ENCODE peak calls at places on chromosome 1, in four cellular contexts. A is tibial artery, Z is HCT116, O is heart right ventricle. Y is an unnamed sample.

GRCh38 chr1:1539310-1540014 is 962 bp downstream of the TMEM240 start:
- DNase-seq in A (no peak), Z (no peak), O (no peak), Y (no peak)

GRCh38 chr1:25020851-25021585 is 90.9 kb upstream of the RUNX3 start:
- DNase-seq in A (no peak), Z (no peak), O (no peak), Y (no peak)

GRCh38 chr1:33170351-33171274 is 11.2 kb downstream of the TRIM62 start:
- DNase-seq in A (peak; percentile 49), Z (no peak), O (peak; percentile 83), Y (no peak)

GRCh38 chr1:77031101-77031662 is 163.9 kb downstream of the ST6GALNAC5 start:
- DNase-seq in A (no peak), Z (no peak), O (no peak), Y (no peak)

GRCh38 chr1:214833357-214833756 is 230.4 kb downstream of the CENPF start:
- DNase-seq in A (no peak), Z (no peak), O (no peak), Y (no peak)

GRCh38 chr1:113987259-113987658 is 8.0 kb downstream of the OLFML3 start:
- DNase-seq in A (no peak), Z (no peak), O (no peak), Y (no peak)

GRCh38 chr1:11640944-11641343 is 13.3 kb downstream of the FBXO2 start:
- DNase-seq in A (no peak), Z (no peak), O (no peak), Y (no peak)

GRCh38 chr1:69263982-69264381 is 303.7 kb upstream of the LRRC7 start:
- DNase-seq in A (peak; percentile 68), Z (no peak), O (peak; percentile 34), Y (no peak)

GRCh38 chr1:172588296-172589291 is 55.6 kb downstream of the SUCO start:
- DNase-seq in A (no peak), Z (peak; percentile 64), O (no peak), Y (peak; percentile 90)

GRCh38 chr1:40855513-40855912 is 6.7 kb downstream of the CITED4 start:
- DNase-seq in A (no peak), Z (no peak), O (no peak), Y (no peak)

DNA sequence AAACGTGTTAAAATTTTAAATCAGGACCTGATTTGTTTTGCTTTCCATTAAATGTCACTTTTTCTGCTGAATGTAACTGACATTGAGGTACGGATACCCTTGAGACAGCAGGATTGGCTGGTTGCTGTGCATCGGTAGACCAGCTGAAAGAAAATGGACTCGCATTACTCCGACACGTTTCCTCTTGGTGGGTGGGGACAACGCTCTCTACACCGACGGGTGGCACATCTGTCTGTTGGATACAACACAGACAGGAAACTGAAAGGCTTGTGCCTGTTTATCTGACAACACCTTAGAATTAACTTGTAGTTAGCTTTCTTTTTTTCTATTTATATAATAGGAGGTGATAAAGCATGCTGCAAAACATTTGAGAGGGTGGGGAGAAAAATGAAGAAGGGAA is 19.4 kb downstream of the PRPF38A start:
- DNase-seq in A (no peak), Z (no peak), O (peak; percentile 9), Y (no peak)
- H3K27ac ChIP-seq in A (no peak overlapping the region), Z (no peak overlapping the region), O (peak overlapping the region; percentile 2), Y (no peak overlapping the region)

GRCh38 chr1:196607940-196608339 is 300 bp downstream of the KCNT2 start:
- DNase-seq in A (no peak), Z (no peak), O (no peak), Y (no peak)

GRCh38 chr1:196611873-196612272 is 3.6 kb upstream of the KCNT2 start:
- DNase-seq in A (no peak), Z (no peak), O (no peak), Y (no peak)

GRCh38 chr1:196603651-196604050 is 4.6 kb downstream of the KCNT2 start:
- DNase-seq in A (no peak), Z (no peak), O (no peak), Y (no peak)

GRCh38 chr1:196609114-196609737 is 986 bp upstream of the KCNT2 start:
- DNase-seq in A (no peak), Z (no peak), O (no peak), Y (no peak)

GRCh38 chr1:196608401-196609113 is at the start of gene KCNT2:
- DNase-seq in A (peak; percentile 79), Z (no peak), O (peak; percentile 58), Y (peak; percentile 15)
- TF ChIP-seq CTCF in A (no peak), Z (no peak), O (no peak), Y (no peak)

GRCh38 chr1:205938682-205939081 is 4.6 kb downstream of the SLC26A9 start:
- DNase-seq in A (no peak), Z (no peak), O (no peak), Y (no peak)

GRCh38 chr1:205942631-205943159 is 561 bp downstream of the SLC26A9 start:
- DNase-seq in A (no peak), Z (no peak), O (no peak), Y (no peak)

GRCh38 chr1:205940710-205941109 is 2.5 kb downstream of the SLC26A9 start:
- DNase-seq in A (no peak), Z (no peak), O (no peak), Y (no peak)

GRCh38 chr1:205936846-205937707 is 6.2 kb downstream of the SLC26A9 start:
- DNase-seq in A (no peak), Z (no peak), O (no peak), Y (peak; percentile 29)

GRCh38 chr1:205939690-205940330 is 3.4 kb downstream of the SLC26A9 start:
- DNase-seq in A (no peak), Z (peak; percentile 31), O (no peak), Y (peak; percentile 22)
- H3K4me3 ChIP-seq in A (no peak overlapping the region), Z (no peak overlapping the region), O (no peak overlapping the region), Y (no peak overlapping the region)

DNA sequence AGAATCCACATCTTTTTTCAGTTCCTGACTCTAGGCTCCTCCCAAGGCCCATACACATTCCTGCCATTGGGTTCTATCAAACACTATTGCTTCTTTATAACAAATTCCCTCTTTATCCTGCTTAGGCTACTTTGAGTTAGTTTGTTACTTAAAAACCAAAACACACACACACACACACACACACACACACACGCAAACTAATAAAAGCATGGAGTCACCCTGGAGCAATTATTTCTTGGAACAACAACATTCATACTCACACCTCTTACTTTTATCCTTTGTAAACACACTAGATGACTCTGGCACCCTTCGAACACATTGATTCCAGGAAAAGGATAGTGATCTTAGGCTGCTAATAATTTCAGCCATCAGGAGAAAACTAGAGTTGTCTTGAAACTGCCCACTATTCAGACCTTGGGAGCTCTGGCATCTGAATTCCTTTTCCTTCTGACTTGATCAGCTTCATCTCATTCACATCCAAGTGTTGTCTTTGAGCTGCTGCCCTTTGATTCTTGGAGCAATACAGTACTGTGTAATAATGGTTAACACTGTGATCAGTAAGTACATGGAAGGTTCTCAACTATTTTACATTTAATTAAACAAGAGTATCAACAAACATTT is 2.6 kb upstream of the SEC22B start:
- DNase-seq in A (no peak), Z (no peak), O (no peak), Y (no peak)
- H3K27ac ChIP-seq in A (peak overlapping the region; percentile 68), Z (no peak overlapping the region), O (peak overlapping the region; percentile 64), Y (no peak overlapping the region)

Y was measured in PC-9.